ENCODE peak calls at places on chromosomes 1 and 21, in five cellular contexts. L, T, J, Q and Y are unnamed samples.

GRCh38 chr1:67281246-67281645 is 26.4 kb upstream of the IL12RB2 start:
- DNase-seq in L (no peak), T (no peak), J (no peak), Q (no peak), Y (no peak)

GRCh38 chr1:204780682-204781081 is 90.0 kb upstream of the NFASC start:
- DNase-seq in J (no peak), L (no peak), T (no peak), Q (no peak), Y (no peak)

GRCh38 chr1:166032163-166032562 is 134.6 kb downstream of the FAM78B start:
- DNase-seq in Q (no peak), J (no peak), L (no peak), T (no peak), Y (no peak)

GRCh38 chr21:41641821-41642368 is 125.0 kb downstream of the RIPK4 start:
- DNase-seq in J (no peak), Q (no peak), T (no peak), L (no peak), Y (no peak)

GRCh38 chr21:37415938-37416337 is 49.4 kb downstream of the DYRK1A start:
- DNase-seq in L (no peak), J (no peak), T (no peak), Q (no peak), Y (no peak)

GRCh38 chr21:31543191-31543590 is 116.3 kb upstream of the SOD1 start:
- DNase-seq in Q (no peak), L (no peak), J (no peak), T (no peak), Y (no peak)

GRCh38 chr1:37167479-37167878 is 133.2 kb upstream of the GRIK3 start:
- DNase-seq in T (no peak), L (no peak), J (no peak), Q (no peak), Y (no peak)

GRCh38 chr21:34687065-34687464 is 18.3 kb downstream of the CLIC6 start:
- DNase-seq in J (no peak), T (peak; percentile 1), Q (no peak), L (no peak), Y (no peak)

GRCh38 chr1:206021008-206021795 is 2.5 kb downstream of the CTSE start:
- DNase-seq in L (no peak), T (no peak), Q (no peak), J (no peak), Y (no peak)

GRCh38 chr1:229570891-229571516 is 12.5 kb upstream of the ABCB10 start:
- DNase-seq in T (no peak), L (no peak), Q (no peak), J (no peak), Y (no peak)

GRCh38 chr1:183484254-183484653 is 12.0 kb downstream of the SMG7 start:
- DNase-seq in Q (no peak), L (no peak), J (no peak), T (no peak), Y (no peak)

GRCh38 chr1:228647523-228648444 is 87.5 kb upstream of the RHOU start:
- DNase-seq in T (peak; percentile 73), J (no peak), L (peak; percentile 20), Q (peak; percentile 69), Y (no peak)

GRCh38 chr21:28579986-28580550 is 412.6 kb downstream of the LTN1 start:
- DNase-seq in J (no peak), T (no peak), L (no peak), Q (peak; percentile 5), Y (no peak)

GRCh38 chr1:111563619-111564018 is 56.0 kb upstream of the RAP1A start:
- DNase-seq in L (no peak), Q (no peak), T (no peak), J (no peak), Y (no peak)

GRCh38 chr1:183622884-183623785 is 12.4 kb downstream of the ARPC5 start:
- DNase-seq in Q (peak; percentile 34), L (peak; percentile 53), T (peak; percentile 60), J (no peak), Y (no peak)

GRCh38 chr1:47651311-47652089 is 213.7 kb downstream of the FOXD2 start:
- DNase-seq in J (no peak), L (no peak), T (no peak), Q (peak; percentile 38), Y (no peak)

GRCh38 chr1:62717483-62717882 is 29.3 kb upstream of the DOCK7 start:
- DNase-seq in L (no peak), J (no peak), Q (no peak), T (no peak), Y (no peak)

GRCh38 chr1:91502882-91503184 is 2.2 kb downstream of the CDC7 start:
- DNase-seq in J (no peak), Q (no peak), T (peak; percentile 54), L (no peak), Y (no peak)

GRCh38 chr1:50978852-50979781 is 9.1 kb downstream of the CDKN2C start:
- DNase-seq in L (no peak), J (no peak), Q (peak; percentile 12), T (peak; percentile 86), Y (no peak)

GRCh38 chr21:35556536-35556935 is 503.8 kb downstream of the SETD4 start:
- DNase-seq in L (no peak), T (no peak), Q (no peak), J (no peak), Y (no peak)

GRCh38 chr1:92768915-92769314 is 16.0 kb downstream of the EVI5 start:
- DNase-seq in L (no peak), Q (no peak), J (no peak), T (no peak), Y (no peak)

GRCh38 chr21:43959231-43960041 is 52.7 kb upstream of the TRAPPC10 start:
- DNase-seq in Q (no peak), L (peak; percentile 18), T (no peak), J (no peak), Y (no peak)